ENCODE peak calls at places on chromosome 17, in four cellular contexts. C is AG09309; Y is activated CD4-positive, alpha-beta T cell treated with anti-CD3 and anti-CD28 coated beads for 24 hours; V is SW 1271. F is an unnamed sample.
A peak's percentile ranks its signal among the peaks of the same experiment; 100 is the strongest.

GRCh38 chr17:36095992-36096391 is 6.0 kb upstream of the CCL3 start:
- DNase-seq in Y (no peak), C (no peak), V (no peak), F (no peak)

GRCh38 chr17:48497103-48497502 is 33.7 kb downstream of the HOXB1 start:
- DNase-seq in V (peak; percentile 21), C (no peak), Y (no peak), F (no peak)

GRCh38 chr17:82297280-82297803 is 20.1 kb downstream of the CD7 start:
- DNase-seq in C (no peak), Y (peak; percentile 62), V (peak; percentile 75), F (no peak)

GRCh38 chr17:73292031-73292531 is 19.7 kb downstream of the CDC42EP4 start:
- DNase-seq in Y (no peak), C (no peak), V (peak; percentile 68), F (no peak)

GRCh38 chr17:79980246-79981043 is 55.2 kb downstream of the TBC1D16 start:
- DNase-seq in C (no peak), V (no peak), Y (no peak), F (no peak)

GRCh38 chr17:511001-511690 is 158.5 kb upstream of the RPH3AL start:
- DNase-seq in Y (no peak), V (no peak), C (peak; percentile 51), F (no peak)

GRCh38 chr17:38568845-38569510 is 36.8 kb downstream of the SRCIN1 start:
- DNase-seq in C (no peak), Y (no peak), V (no peak), F (no peak)

GRCh38 chr17:80460286-80460881 is 16.0 kb downstream of the NPTX1 start:
- DNase-seq in Y (no peak), C (no peak), V (no peak), F (no peak)

GRCh38 chr17:69437475-69437874 is 23.0 kb downstream of the MAP2K6 start:
- DNase-seq in V (no peak), Y (no peak), C (no peak), F (no peak)